ENCODE peak calls at places on chromosomes 3 and 15, in four cellular contexts. S is CD8-positive, alpha-beta T cell; G is glutamatergic neuron; H is activated CD8-positive, alpha-beta memory T cell treated with anti-CD3 and anti-CD28 coated beads for 48 hours. W is an unnamed sample.

GRCh38 chr3:134869153-134869726 is 74.2 kb downstream of the EPHB1 start:
- DNase-seq in S (no peak), G (no peak), H (no peak), W (no peak)

GRCh38 chr3:56800373-56801150 is 1.2 kb downstream of the ARHGEF3 start:
- DNase-seq in S (peak), G (no peak), H (peak), W (peak)

GRCh38 chr3:46351646-46352045 is 2.3 kb upstream of the CCR2 start:
- DNase-seq in S (no peak), G (no peak), H (no peak), W (no peak)

GRCh38 chr3:111073186-111073585 is 1.6 kb downstream of the NECTIN3 start:
- DNase-seq in S (no peak), G (no peak), H (no peak), W (no peak)

GRCh38 chr3:56187051-56187450 is 281.2 kb downstream of the ERC2 start:
- DNase-seq in S (no peak), G (no peak), H (no peak), W (no peak)

GRCh38 chr3:190369701-190370295 is 18.2 kb upstream of the CLDN16 start:
- DNase-seq in S (no peak), G (no peak), H (no peak), W (no peak)

GRCh38 chr3:141959921-141960554 is 83.6 kb downstream of the ATP1B3 start:
- DNase-seq in S (no peak), G (no peak), H (no peak), W (no peak)

GRCh38 chr15:63763476-63764123 is 70.1 kb downstream of the HERC1 start:
- DNase-seq in S (no peak), G (no peak), H (no peak), W (no peak)

GRCh38 chr15:74420193-74420905 is 13.4 kb downstream of the SEMA7A start:
- DNase-seq in S (no peak), G (no peak), H (no peak), W (no peak)

GRCh38 chr3:38227989-38228388 is 37.6 kb upstream of the SLC22A13 start:
- DNase-seq in S (no peak), G (no peak), H (no peak), W (no peak)

GRCh38 chr3:122322095-122323075 is 2.7 kb upstream of the CSTA start:
- DNase-seq in S (no peak), G (no peak), H (no peak), W (no peak)

GRCh38 chr3:102206506-102207145 is 228.2 kb upstream of the ZPLD1 start:
- DNase-seq in S (no peak), G (no peak), H (no peak), W (no peak)

GRCh38 chr3:131283862-131284261 is 97.7 kb upstream of the NUDT16 start:
- DNase-seq in S (no peak), G (no peak), H (no peak), W (no peak)

GRCh38 chr15:93703092-93703785 is 528.1 kb upstream of the MCTP2 start:
- DNase-seq in S (no peak), G (no peak), H (no peak), W (no peak)

GRCh38 chr3:43161684-43162512 is 56.0 kb upstream of the POMGNT2 start:
- DNase-seq in S (no peak), G (no peak), H (no peak), W (no peak)

GRCh38 chr3:186411994-186412393 is 50.0 kb upstream of the DGKG start:
- DNase-seq in S (no peak), G (no peak), H (no peak), W (no peak)

GRCh38 chr3:152621006-152621868 is 213.7 kb upstream of the P2RY1 start:
- DNase-seq in S (no peak), G (no peak), H (no peak), W (no peak)

GRCh38 chr3:52379610-52380009 is 63.5 kb downstream of the DNAH1 start:
- DNase-seq in S (no peak), G (no peak), H (no peak), W (no peak)

GRCh38 chr15:70964686-70965085 is 72.1 kb downstream of the LRRC49 start:
- DNase-seq in S (no peak), G (no peak), H (no peak), W (no peak)

GRCh38 chr3:54211097-54211496 is 88.7 kb downstream of the CACNA2D3 start:
- DNase-seq in S (no peak), G (no peak), H (no peak), W (no peak)

GRCh38 chr3:52102934-52103333 is 46.6 kb upstream of the DUSP7 start:
- DNase-seq in S (no peak), G (no peak), H (no peak), W (no peak)

GRCh38 chr3:31555204-31555603 is 22.5 kb downstream of the STT3B start:
- DNase-seq in S (no peak), G (no peak), H (no peak), W (no peak)

GRCh38 chr3:71076361-71076997 is 507.0 kb downstream of the FOXP1 start:
- DNase-seq in S (no peak), G (no peak), H (no peak), W (no peak)

W was measured in effector CD4-positive, alpha-beta T cell.